ENCODE peak calls at places on chromosomes 2 and 18, in six cellular contexts. G is upper lobe of right lung, A is AG09319, N is ovary, R is Calu3, M is GM10248. T is an unnamed sample.

GRCh38 chr2:97761192-97761591 is 47.8 kb downstream of the ZAP70 start:
- DNase-seq in G (no peak), A (no peak), N (no peak), R (no peak), M (no peak), T (peak; percentile 83)

GRCh38 chr2:239748811-239749210 is 276.3 kb downstream of the NDUFA10 start:
- DNase-seq in G (no peak), A (no peak), N (no peak), R (no peak), M (no peak), T (no peak)

GRCh38 chr2:40165503-40165867 is 286.4 kb downstream of the SLC8A1 start:
- DNase-seq in G (no peak), A (peak; percentile 42), N (no peak), R (no peak), M (no peak), T (no peak)

GRCh38 chr2:172101008-172101706 is 1.5 kb downstream of the DLX2 start:
- DNase-seq in G (no peak), A (no peak), N (no peak), R (no peak), M (peak; percentile 20), T (no peak)

GRCh38 chr2:185219981-185220380 is 518.6 kb upstream of the FSIP2 start:
- DNase-seq in G (no peak), A (no peak), N (no peak), R (no peak), M (no peak), T (no peak)

GRCh38 chr2:33242845-33243244 is 233.6 kb upstream of the RASGRP3 start:
- DNase-seq in G (no peak), A (no peak), N (no peak), R (no peak), M (no peak), T (no peak)

GRCh38 chr2:48213646-48214045 is 307.3 kb upstream of the FBXO11 start:
- DNase-seq in G (no peak), A (no peak), N (no peak), R (no peak), M (no peak), T (no peak)

GRCh38 chr2:241547781-241548450 is 10.6 kb upstream of the BOK start:
- DNase-seq in G (no peak), A (no peak), N (no peak), R (no peak), M (no peak), T (no peak)

GRCh38 chr2:72004201-72004915 is 143.3 kb downstream of the CYP26B1 start:
- DNase-seq in G (no peak), A (no peak), N (no peak), R (no peak), M (no peak), T (no peak)

GRCh38 chr2:176814740-176815367 is 397.7 kb upstream of the HNRNPA3 start:
- DNase-seq in G (no peak), A (no peak), N (no peak), R (no peak), M (peak; percentile 49), T (no peak)

GRCh38 chr18:23648930-23649622 is 13.6 kb downstream of the ANKRD29 start:
- DNase-seq in G (no peak), A (no peak), N (no peak), R (no peak), M (no peak), T (no peak)

GRCh38 chr2:85433511-85434089 is 15.1 kb downstream of the SH2D6 start:
- DNase-seq in G (peak; percentile 75), A (peak; percentile 96), N (peak; percentile 89), R (no peak), M (no peak), T (peak; percentile 96)

GRCh38 chr2:122011493-122012270 is 256.2 kb downstream of the TSN start:
- DNase-seq in G (no peak), A (no peak), N (no peak), R (no peak), M (no peak), T (no peak)

GRCh38 chr2:180829261-180829660 is 151.1 kb upstream of the UBE2E3 start:
- DNase-seq in G (no peak), A (no peak), N (no peak), R (no peak), M (no peak), T (no peak)

GRCh38 chr2:198499539-198499938 is 695.1 kb downstream of the PLCL1 start:
- DNase-seq in G (no peak), A (peak; percentile 36), N (no peak), R (no peak), M (no peak), T (no peak)

GRCh38 chr2:233247116-233247515 is 4.4 kb upstream of the ATG16L1 start:
- DNase-seq in G (no peak), A (no peak), N (no peak), R (no peak), M (no peak), T (no peak)

GRCh38 chr18:8609711-8610441 is 639 bp downstream of the RAB12 start:
- DNase-seq in G (peak; percentile 70), A (no peak), N (no peak), R (peak; percentile 10), M (no peak), T (no peak)

GRCh38 chr18:8987250-8987649 is 115.2 kb upstream of the NDUFV2 start:
- DNase-seq in G (no peak), A (no peak), N (no peak), R (no peak), M (no peak), T (no peak)

GRCh38 chr18:76564117-76564516 is 69.1 kb upstream of the ZNF516 start:
- DNase-seq in G (no peak), A (no peak), N (no peak), R (no peak), M (no peak), T (no peak)

GRCh38 chr2:240359695-240360094 is 75.8 kb upstream of the GPC1 start:
- DNase-seq in G (no peak), A (no peak), N (no peak), R (no peak), M (no peak), T (no peak)

GRCh38 chr18:37484893-37485834 is 80.4 kb downstream of the CELF4 start:
- DNase-seq in G (no peak), A (no peak), N (peak; percentile 48), R (peak; percentile 45), M (peak; percentile 35), T (no peak)

GRCh38 chr2:95526360-95527341 is 42.1 kb upstream of the TRIM43B start:
- DNase-seq in G (peak; percentile 91), A (peak; percentile 44), N (peak; percentile 40), R (peak; percentile 83), M (peak; percentile 71), T (no peak)
- TF ChIP-seq CTCF in G (peak; percentile 37), A (peak; percentile 43), N (no peak), R (peak; percentile 16), M (peak; percentile 29), T (no peak)

DNA sequence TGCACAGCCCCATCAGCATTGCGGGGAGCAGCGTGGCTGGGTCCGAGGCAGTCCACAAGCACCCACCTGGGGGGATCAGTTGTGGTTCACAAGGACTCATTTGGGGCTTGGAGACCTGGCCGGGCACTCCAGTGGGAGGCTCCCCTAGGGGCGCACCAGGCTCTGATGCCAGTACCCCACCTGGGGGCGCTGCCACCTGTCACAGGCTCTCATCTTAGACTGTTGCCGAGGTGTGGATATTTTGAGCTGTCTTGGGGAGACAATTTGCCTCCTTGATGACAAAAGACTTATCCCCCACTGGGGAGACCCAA is 3.0 kb downstream of the ADRA2B start:
- DNase-seq in G (no peak), A (no peak), N (no peak), R (no peak), M (no peak), T (no peak)
- TF ChIP-seq CTCF in G (no peak), A (no peak), N (no peak), R (no peak), M (peak; percentile 25), T (no peak)

GRCh38 chr2:199707584-199708185 is 143.3 kb downstream of the FTCDNL1 start:
- DNase-seq in G (no peak), A (no peak), N (no peak), R (no peak), M (no peak), T (no peak)

GRCh38 chr2:199703199-199703598 is 147.8 kb downstream of the FTCDNL1 start:
- DNase-seq in G (no peak), A (no peak), N (no peak), R (no peak), M (no peak), T (no peak)

GRCh38 chr2:199705538-199705937 is 145.5 kb downstream of the FTCDNL1 start:
- DNase-seq in G (no peak), A (no peak), N (no peak), R (no peak), M (no peak), T (no peak)

GRCh38 chr2:199710551-199710950 is 140.4 kb downstream of the FTCDNL1 start:
- DNase-seq in G (no peak), A (no peak), N (no peak), R (no peak), M (no peak), T (no peak)

DNA sequence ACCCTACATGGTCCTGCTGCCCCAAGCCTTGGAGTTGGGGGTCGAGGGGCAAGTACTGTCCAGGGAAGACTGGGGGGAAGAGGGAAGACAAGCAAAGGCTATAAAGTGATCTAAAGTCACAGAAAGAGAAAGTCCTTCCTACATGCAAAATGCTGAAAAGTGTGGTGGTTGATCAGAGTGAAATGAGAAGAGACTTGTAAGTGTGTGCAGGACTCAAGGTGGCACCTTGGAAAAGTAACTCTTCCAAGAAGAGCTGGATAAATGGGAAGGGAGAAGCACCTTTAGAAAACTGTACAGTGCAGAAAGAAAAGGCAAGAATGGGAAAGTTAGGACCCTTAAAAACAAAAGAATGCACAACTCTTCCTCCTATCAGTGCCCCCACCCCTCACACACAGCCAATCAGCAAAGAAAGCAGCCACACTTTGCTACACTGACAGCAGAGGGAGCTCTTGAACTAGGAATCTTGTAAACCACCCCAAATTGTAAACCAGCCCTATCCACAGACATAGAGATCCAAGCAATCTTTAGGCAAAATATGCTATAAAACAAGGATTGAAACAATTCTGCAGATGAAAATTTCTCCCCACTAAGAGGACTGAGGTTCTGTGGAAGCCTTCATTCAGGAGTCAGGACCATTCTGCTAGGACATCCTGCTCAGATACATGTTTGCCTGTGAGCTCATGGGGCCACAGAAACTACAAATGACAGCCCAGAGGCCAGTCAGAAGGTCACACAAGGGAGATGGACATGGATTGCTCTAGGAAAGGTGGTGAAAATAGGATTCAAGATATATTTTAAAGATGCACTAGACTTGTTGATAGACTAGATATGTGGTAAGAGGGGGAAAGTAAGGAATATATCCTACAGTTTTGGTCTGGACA is 146.4 kb downstream of the FTCDNL1 start:
- DNase-seq in G (no peak), A (peak; percentile 5), N (no peak), R (peak; percentile 61), M (peak; percentile 25), T (no peak)
- TF ChIP-seq CTCF in G (peak; percentile 64), A (peak; percentile 64), N (no peak), R (peak; percentile 78), M (peak; percentile 57), T (peak; percentile 54)

GRCh38 chr2:21422050-21422449 is 298.3 kb downstream of the TDRD15 start:
- DNase-seq in G (peak; percentile 83), A (no peak), N (no peak), R (peak; percentile 29), M (peak; percentile 37), T (no peak)
- TF ChIP-seq CTCF in G (peak; percentile 38), A (no peak), N (no peak), R (no peak), M (peak; percentile 51), T (no peak)